ENCODE peak calls at places on chromosomes 2 and 18, in six cellular contexts. V, P, J, G, Q and B are unnamed samples. For H3K4me1, the result is how much of the 10 kb centered on the place peaks cover.

GRCh38 chr2:214865400-214865799 is 55.9 kb upstream of the BARD1 start:
- DNase-seq in P (no peak), Q (no peak), G (no peak), V (no peak), J (no peak), B (no peak)

GRCh38 chr18:58454406-58455061 is 174.4 kb downstream of the ALPK2 start:
- DNase-seq in G (no peak), J (peak), P (no peak), V (no peak), Q (no peak), B (no peak)

GRCh38 chr2:22683911-22684310 is 701.1 kb upstream of the KLHL29 start:
- DNase-seq in P (no peak), V (no peak), G (peak), Q (no peak), J (no peak), B (no peak)

GRCh38 chr2:100041946-100042345 is 100.4 kb downstream of the AFF3 start:
- DNase-seq in P (no peak), J (no peak), V (no peak), Q (no peak), G (no peak), B (no peak)

GRCh38 chr2:280655-281110 is 7.2 kb downstream of the ALKAL2 start:
- DNase-seq in G (no peak), J (no peak), Q (no peak), P (no peak), V (no peak), B (no peak)

GRCh38 chr18:56402872-56403516 is 235.4 kb downstream of the TXNL1 start:
- DNase-seq in P (peak), G (no peak), V (no peak), J (peak), Q (no peak), B (no peak)

GRCh38 chr2:191746809-191747208 is 68.9 kb downstream of the NABP1 start:
- DNase-seq in V (no peak), Q (no peak), G (no peak), J (peak), P (no peak), B (no peak)

GRCh38 chr18:78711971-78712370 is 267.6 kb upstream of the SALL3 start:
- DNase-seq in J (no peak), V (no peak), P (no peak), G (no peak), Q (no peak), B (no peak)

GRCh38 chr2:235283246-235283645 is 210.6 kb upstream of the AGAP1 start:
- DNase-seq in Q (no peak), G (no peak), V (no peak), J (no peak), P (no peak), B (no peak)

GRCh38 chr2:161839931-161840330 is 215.7 kb downstream of the SLC4A10 start:
- DNase-seq in G (no peak), Q (no peak), V (no peak), J (no peak), P (no peak), B (no peak)

GRCh38 chr2:44949329-44950151 is 8.0 kb downstream of the SIX3 start:
- DNase-seq in P (no peak), G (no peak), V (no peak), J (no peak), Q (peak), B (no peak)

GRCh38 chr2:60295591-60295962 is 257.9 kb downstream of the BCL11A start:
- DNase-seq in P (no peak), Q (no peak), V (peak), G (no peak), J (no peak), B (no peak)

GRCh38 chr18:9708882-9709877 is 1.1 kb downstream of the RAB31 start:
- DNase-seq in V (peak), P (no peak), Q (peak), G (no peak), J (no peak), B (no peak)

GRCh38 chr18:50665519-50665918 is 105.6 kb downstream of the MAPK4 start:
- DNase-seq in P (peak), V (no peak), Q (no peak), G (no peak), J (no peak), B (no peak)

GRCh38 chr2:170365686-170366085 is 187.7 kb downstream of the MYO3B start:
- DNase-seq in J (no peak), Q (no peak), V (no peak), P (no peak), G (no peak), B (no peak)

GRCh38 chr2:37857485-37858196 is 67.4 kb upstream of the RMDN2 start:
- DNase-seq in V (no peak), J (no peak), P (no peak), G (no peak), Q (no peak), B (no peak)

GRCh38 chr18:58671941-58672565 is 788 bp downstream of the MALT1 start:
- DNase-seq in J (peak), V (no peak), G (peak), P (peak), Q (no peak), B (no peak)

GRCh38 chr2:194346189-194346588 is 1310.8 kb upstream of the SLC39A10 start:
- DNase-seq in Q (no peak), V (no peak), P (no peak), G (no peak), J (no peak), B (no peak)

GRCh38 chr2:191637182-191638078 is 40.5 kb upstream of the NABP1 start:
- DNase-seq in J (peak), G (no peak), Q (no peak), V (no peak), P (no peak), B (peak)

GRCh38 chr18:73232933-73233332 is 365.1 kb upstream of the NETO1 start:
- DNase-seq in G (no peak), P (no peak), Q (no peak), V (no peak), J (no peak), B (no peak)

GRCh38 chr2:225112362-225113111 is 70.3 kb upstream of the DOCK10 start:
- DNase-seq in G (no peak), P (peak), V (no peak), Q (no peak), J (no peak), B (no peak)

GRCh38 chr2:238467062-238467461 is 40.3 kb downstream of the ASB1 start:
- DNase-seq in V (peak), P (no peak), J (no peak), G (no peak), Q (no peak), B (no peak)

GRCh38 chr2:10989782-10990181 is 78.0 kb downstream of the KCNF1 start:
- DNase-seq in P (no peak), V (no peak), Q (no peak), G (no peak), J (peak), B (no peak)

GRCh38 chr2:109560265-109560664 is 53.5 kb downstream of the SEPTIN10 start:
- DNase-seq in P (no peak), Q (no peak), G (no peak), J (no peak), V (no peak), B (no peak)

GRCh38 chr2:170090229-170090628 is 87.7 kb upstream of the MYO3B start:
- DNase-seq in P (no peak), V (no peak), Q (no peak), J (no peak), G (no peak), B (no peak)

GRCh38 chr2:65063426-65063825 is 7.2 kb downstream of the CEP68 start:
- DNase-seq in P (no peak), J (no peak), V (no peak), Q (no peak), G (no peak), B (no peak)
- H3K4me3 ChIP-seq in P (no peak), J (no peak), V (no peak), Q (no peak), G (no peak), B (no peak)

GRCh38 chr2:32688511-32688910 is 60.7 kb downstream of the TTC27 start:
- DNase-seq in V (no peak), G (no peak), Q (no peak), J (peak), P (no peak), B (no peak)
- H3K4me1 ChIP-seq in V (under half), G (under half), Q (under half), J (under half), P (under half), B (under half)

DNA sequence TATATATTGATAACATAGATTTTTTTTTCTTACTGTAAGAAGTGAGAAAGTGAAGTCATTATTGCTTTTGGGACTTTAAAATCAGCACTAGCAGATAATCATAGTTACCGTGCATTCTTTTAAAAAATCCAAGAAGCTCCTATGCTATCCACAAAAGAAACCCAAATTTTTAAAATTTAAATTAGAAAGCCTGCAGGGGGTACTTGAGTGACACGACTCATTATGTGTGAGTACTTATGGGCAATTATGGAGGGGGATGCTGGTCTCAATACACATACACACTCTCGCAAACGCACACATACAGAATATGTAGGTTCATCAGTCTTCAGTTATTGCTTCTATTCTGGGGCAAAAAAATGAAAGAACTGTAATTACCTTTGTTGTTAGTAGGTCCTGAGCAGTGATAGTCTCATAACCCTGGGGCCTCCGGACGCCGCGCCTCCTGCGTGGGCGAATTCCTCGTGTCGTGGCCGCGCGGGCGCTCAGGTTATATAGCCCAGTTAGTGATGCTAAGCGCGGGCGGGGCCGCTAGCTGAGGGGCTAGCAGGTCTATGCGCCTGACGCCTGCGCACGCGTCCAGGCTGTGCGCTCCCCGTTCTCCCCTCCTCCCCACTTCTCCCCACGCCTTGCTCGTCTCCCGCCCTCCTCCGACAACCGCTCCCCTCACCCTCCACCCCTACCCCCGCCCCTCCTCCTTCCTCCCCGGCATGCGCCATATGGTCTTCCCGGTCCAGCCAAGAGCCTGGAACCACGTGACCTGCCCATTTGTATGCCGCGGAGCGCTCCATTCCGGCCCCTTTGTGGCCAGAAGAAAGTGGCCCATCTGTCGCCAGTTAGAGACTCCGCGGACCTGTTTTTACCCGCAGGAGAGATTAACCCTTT is at the start of gene NEUROD1:
- DNase-seq in P (no peak), V (no peak), G (no peak), J (no peak), Q (peak), B (no peak)
- H3K4me3 ChIP-seq in P (no peak), V (no peak), G (no peak), J (no peak), Q (peak), B (peak)

GRCh38 chr2:241230435-241230834 is 42.0 kb downstream of the ANO7 start:
- DNase-seq in Q (peak), P (no peak), G (no peak), J (no peak), V (no peak), B (no peak)

GRCh38 chr2:241229563-241230401 is 41.3 kb downstream of the ANO7 start:
- DNase-seq in J (no peak), P (no peak), Q (peak), G (no peak), V (no peak), B (no peak)

GRCh38 chr2:241227635-241227993 is 39.1 kb downstream of the ANO7 start:
- DNase-seq in Q (no peak), G (no peak), V (no peak), P (no peak), J (no peak), B (no peak)

GRCh38 chr2:241228081-241228859 is 39.8 kb downstream of the ANO7 start:
- DNase-seq in Q (peak), J (no peak), P (no peak), G (no peak), V (no peak), B (no peak)

GRCh38 chr2:241228860-241229516 is 40.5 kb downstream of the ANO7 start:
- DNase-seq in V (peak), Q (peak), J (no peak), P (peak), G (no peak), B (no peak)
- H3K4me1 ChIP-seq in V (under half), Q (under half), J (under half), P (under half), G (under half), B (under half)

DNA sequence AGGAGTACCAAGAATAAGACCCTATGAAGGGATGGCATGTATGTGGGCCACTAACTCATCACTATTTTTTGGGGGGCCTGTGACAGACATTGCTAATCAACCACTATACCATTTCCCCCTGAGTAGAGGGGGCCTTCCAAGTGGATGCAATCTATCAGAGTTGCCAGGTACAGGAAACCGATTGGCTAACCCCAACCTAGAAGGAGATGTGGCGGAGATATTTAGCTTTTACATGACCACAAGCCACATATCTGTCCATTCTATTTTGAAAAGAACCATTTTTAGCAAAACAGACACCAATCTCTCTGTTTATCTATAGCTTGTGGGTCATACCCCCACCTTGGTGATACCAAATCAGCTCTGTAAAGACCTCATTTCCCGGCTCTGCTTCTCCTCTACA is 51.0 kb downstream of the PAX8 start:
- DNase-seq in J (no peak), V (no peak), P (no peak), Q (no peak), G (no peak), B (no peak)
- H3K4me3 ChIP-seq in J (no peak), V (no peak), P (no peak), Q (no peak), G (no peak), B (no peak)

DNA sequence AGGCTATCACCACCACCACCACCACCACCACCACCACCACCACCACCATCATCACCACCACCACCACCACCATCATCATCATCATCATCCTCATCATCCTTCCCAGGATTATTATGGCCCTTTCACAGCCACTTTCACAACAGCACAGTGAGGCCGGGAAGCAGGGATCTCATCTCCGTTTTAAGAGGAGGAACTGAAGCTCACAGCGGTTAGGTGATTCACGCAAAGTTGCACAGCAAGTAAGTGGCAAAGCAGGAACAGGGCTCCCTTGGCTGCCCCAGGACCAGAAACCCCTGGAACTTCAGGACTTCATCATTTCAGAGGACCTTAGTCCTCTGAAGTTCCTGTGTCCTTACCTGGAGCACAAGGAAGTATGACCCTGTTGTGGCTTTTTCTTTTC is 26.8 kb downstream of the MRPL35 start:
- DNase-seq in G (no peak), P (no peak), V (no peak), J (no peak), Q (no peak), B (no peak)
- H3K4me1 ChIP-seq in G (under half), P (under half), V (under half), J (under half), Q (under half), B (under half)

GRCh38 chr2:43020296-43020695 is 206.1 kb downstream of the ZFP36L2 start:
- DNase-seq in Q (peak), P (no peak), G (no peak), J (no peak), V (no peak), B (no peak)

GRCh38 chr2:43019536-43020183 is 206.7 kb downstream of the ZFP36L2 start:
- DNase-seq in V (no peak), G (no peak), P (no peak), Q (peak), J (no peak), B (no peak)

GRCh38 chr2:43020990-43021677 is 205.3 kb downstream of the ZFP36L2 start:
- DNase-seq in J (peak), Q (peak), P (no peak), V (no peak), G (no peak), B (no peak)

GRCh38 chr2:43018179-43019024 is 208.0 kb downstream of the ZFP36L2 start:
- DNase-seq in G (no peak), J (peak), V (peak), P (peak), Q (peak), B (no peak)

GRCh38 chr2:43019025-43019367 is 207.4 kb downstream of the ZFP36L2 start:
- DNase-seq in V (no peak), G (no peak), P (no peak), Q (no peak), J (no peak), B (no peak)
- H3K4me3 ChIP-seq in V (no peak), G (no peak), P (no peak), Q (no peak), J (no peak), B (no peak)

DNA sequence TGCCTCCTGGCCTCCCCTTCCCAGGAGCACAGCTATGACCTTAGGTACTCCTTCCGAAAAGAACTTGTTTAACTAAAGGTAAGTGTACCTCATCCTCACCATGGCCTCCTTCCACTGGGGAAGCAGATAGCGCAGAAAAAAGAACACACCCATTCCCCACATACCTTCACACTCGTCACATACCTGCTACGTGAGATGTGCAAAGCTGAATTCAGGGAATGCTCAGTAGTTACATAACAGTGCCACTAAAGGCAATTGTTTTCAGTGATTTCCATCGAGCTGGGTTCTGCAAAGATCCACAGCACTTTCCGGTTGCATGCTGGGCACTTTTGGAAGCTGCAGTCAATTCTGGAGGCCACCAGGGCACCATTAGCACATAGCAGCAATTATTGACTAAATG is 41.1 kb downstream of the PAX8 start:
- DNase-seq in G (no peak), J (no peak), V (no peak), Q (no peak), P (no peak), B (no peak)
- H3K4me1 ChIP-seq in G (under half), J (under half), V (under half), Q (half or more), P (under half), B (under half)

GRCh38 chr2:121900391-121900790 is 144.9 kb downstream of the TSN start:
- DNase-seq in Q (no peak), J (no peak), G (no peak), V (no peak), P (no peak), B (no peak)

GRCh38 chr2:121903037-121903689 is 147.7 kb downstream of the TSN start:
- DNase-seq in G (no peak), V (no peak), J (no peak), P (peak), Q (no peak), B (no peak)

GRCh38 chr2:121904656-121905055 is 149.2 kb downstream of the TSN start:
- DNase-seq in J (no peak), P (no peak), Q (no peak), G (no peak), V (no peak), B (no peak)

GRCh38 chr2:121902616-121903015 is 147.2 kb downstream of the TSN start:
- DNase-seq in G (no peak), Q (no peak), J (no peak), V (peak), P (peak), B (no peak)

GRCh38 chr2:121902171-121902591 is 146.7 kb downstream of the TSN start:
- DNase-seq in P (peak), G (peak), J (no peak), Q (no peak), V (peak), B (no peak)
- H3K4me3 ChIP-seq in P (peak), G (no peak), J (no peak), Q (no peak), V (peak), B (no peak)

GRCh38 chr2:30613001-30613400 is 166.0 kb downstream of the LCLAT1 start:
- DNase-seq in P (no peak), Q (no peak), G (no peak), V (no peak), J (no peak), B (no peak)
- H3K4me1 ChIP-seq in P (under half), Q (under half), G (under half), V (under half), J (under half), B (under half)